ENCODE peak calls at places on chromosome 9, in five cellular contexts. One of them, this sample, is unnamed.

GRCh38 chr9:95333426-95333825 is 15.9 kb upstream of the FANCC start:
- DNase-seq in SW 1271: no peak
- DNase-seq in left colon: no peak
- DNase-seq in amniotic stem cell: no peak
- DNase-seq in GM20000: no peak
- DNase-seq in this sample: no peak

GRCh38 chr9:113577525-113578261 is 114.2 kb downstream of the RGS3 start:
- DNase-seq in GM20000: no peak
- DNase-seq in amniotic stem cell: peak
- DNase-seq in SW 1271: peak
- DNase-seq in left colon: no peak
- DNase-seq in this sample: no peak

GRCh38 chr9:126643945-126644527 is 30.3 kb downstream of the LMX1B start:
- DNase-seq in left colon: no peak
- DNase-seq in amniotic stem cell: no peak
- DNase-seq in SW 1271: no peak
- DNase-seq in GM20000: no peak
- DNase-seq in this sample: no peak

GRCh38 chr9:109098221-109098959 is 21.4 kb downstream of the TMEM245 start:
- DNase-seq in left colon: no peak
- DNase-seq in SW 1271: peak
- DNase-seq in GM20000: no peak
- DNase-seq in amniotic stem cell: no peak
- DNase-seq in this sample: no peak

GRCh38 chr9:78097541-78097940 is 65.9 kb upstream of the GNAQ start:
- DNase-seq in SW 1271: no peak
- DNase-seq in left colon: no peak
- DNase-seq in amniotic stem cell: no peak
- DNase-seq in GM20000: no peak
- DNase-seq in this sample: no peak

GRCh38 chr9:97562542-97562941 is 61.1 kb downstream of the TMOD1 start:
- DNase-seq in amniotic stem cell: no peak
- DNase-seq in SW 1271: no peak
- DNase-seq in left colon: no peak
- DNase-seq in GM20000: no peak
- DNase-seq in this sample: no peak

GRCh38 chr9:84146893-84147705 is 166.5 kb downstream of the RMI1 start:
- DNase-seq in amniotic stem cell: no peak
- DNase-seq in SW 1271: no peak
- DNase-seq in left colon: no peak
- DNase-seq in GM20000: no peak
- DNase-seq in this sample: peak

GRCh38 chr9:75930766-75931311 is 40.4 kb downstream of the PCSK5 start:
- DNase-seq in SW 1271: no peak
- DNase-seq in GM20000: no peak
- DNase-seq in left colon: no peak
- DNase-seq in amniotic stem cell: no peak
- DNase-seq in this sample: no peak

GRCh38 chr9:125906144-125906543 is 159.0 kb downstream of the PBX3 start:
- DNase-seq in GM20000: no peak
- DNase-seq in left colon: no peak
- DNase-seq in amniotic stem cell: peak
- DNase-seq in SW 1271: no peak
- DNase-seq in this sample: no peak

GRCh38 chr9:112310826-112311225 is 22.6 kb downstream of the PTBP3 start:
- DNase-seq in amniotic stem cell: no peak
- DNase-seq in GM20000: no peak
- DNase-seq in left colon: no peak
- DNase-seq in SW 1271: no peak
- DNase-seq in this sample: no peak

GRCh38 chr9:19517202-19517942 is 108.6 kb downstream of the ACER2 start:
- DNase-seq in left colon: no peak
- DNase-seq in SW 1271: no peak
- DNase-seq in GM20000: peak
- DNase-seq in amniotic stem cell: no peak
- DNase-seq in this sample: no peak

GRCh38 chr9:8852301-8852864 is 1052.8 kb upstream of the DMAC1 start:
- DNase-seq in GM20000: no peak
- DNase-seq in amniotic stem cell: no peak
- DNase-seq in SW 1271: no peak
- DNase-seq in left colon: no peak
- DNase-seq in this sample: no peak

GRCh38 chr9:113593682-113594281 is 130.3 kb downstream of the RGS3 start:
- DNase-seq in GM20000: peak
- DNase-seq in SW 1271: peak
- DNase-seq in left colon: peak
- DNase-seq in amniotic stem cell: peak
- DNase-seq in this sample: peak

GRCh38 chr9:90290716-90291485 is 351.7 kb downstream of the DIRAS2 start:
- DNase-seq in left colon: no peak
- DNase-seq in GM20000: no peak
- DNase-seq in SW 1271: no peak
- DNase-seq in amniotic stem cell: no peak
- DNase-seq in this sample: no peak

GRCh38 chr9:111914749-111915424 is 18.3 kb downstream of the UGCG start:
- DNase-seq in left colon: no peak
- DNase-seq in amniotic stem cell: no peak
- DNase-seq in GM20000: no peak
- DNase-seq in SW 1271: peak
- DNase-seq in this sample: no peak

GRCh38 chr9:78989031-78989658 is 582.6 kb upstream of the TLE4 start:
- DNase-seq in amniotic stem cell: no peak
- DNase-seq in left colon: no peak
- DNase-seq in SW 1271: no peak
- DNase-seq in GM20000: no peak
- DNase-seq in this sample: no peak

GRCh38 chr9:126440938-126441337 is 114.3 kb downstream of the MVB12B start:
- DNase-seq in GM20000: no peak
- DNase-seq in SW 1271: no peak
- DNase-seq in amniotic stem cell: no peak
- DNase-seq in left colon: no peak
- DNase-seq in this sample: no peak

GRCh38 chr9:83557317-83557716 is 19.1 kb upstream of the FRMD3 start:
- DNase-seq in SW 1271: no peak
- DNase-seq in GM20000: no peak
- DNase-seq in left colon: no peak
- DNase-seq in amniotic stem cell: no peak
- DNase-seq in this sample: no peak

GRCh38 chr9:110615526-110615925 is 36.0 kb upstream of the SVEP1 start:
- DNase-seq in left colon: no peak
- DNase-seq in SW 1271: no peak
- DNase-seq in GM20000: no peak
- DNase-seq in amniotic stem cell: no peak
- DNase-seq in this sample: no peak

GRCh38 chr9:75601280-75601679 is 289.2 kb upstream of the PCSK5 start:
- DNase-seq in left colon: no peak
- DNase-seq in GM20000: no peak
- DNase-seq in SW 1271: no peak
- DNase-seq in amniotic stem cell: no peak
- DNase-seq in this sample: peak

GRCh38 chr9:85212209-85212608 is 529.5 kb downstream of the AGTPBP1 start:
- DNase-seq in GM20000: no peak
- DNase-seq in left colon: no peak
- DNase-seq in amniotic stem cell: no peak
- DNase-seq in SW 1271: no peak
- DNase-seq in this sample: no peak

GRCh38 chr9:129473523-129474244 is 147.2 kb downstream of the C9orf50 start:
- DNase-seq in amniotic stem cell: no peak
- DNase-seq in GM20000: no peak
- DNase-seq in left colon: no peak
- DNase-seq in SW 1271: no peak
- DNase-seq in this sample: peak

GRCh38 chr9:76828462-76828861 is 64.2 kb downstream of the PCA3 start:
- DNase-seq in amniotic stem cell: no peak
- DNase-seq in SW 1271: no peak
- DNase-seq in GM20000: no peak
- DNase-seq in left colon: no peak
- DNase-seq in this sample: no peak

GRCh38 chr9:3534614-3535404 is 9.0 kb upstream of the RFX3 start:
- DNase-seq in GM20000: no peak
- DNase-seq in left colon: no peak
- DNase-seq in SW 1271: no peak
- DNase-seq in amniotic stem cell: no peak
- DNase-seq in this sample: no peak

GRCh38 chr9:109143881-109144562 is 23.0 kb downstream of the FRRS1L start:
- DNase-seq in GM20000: peak
- DNase-seq in left colon: no peak
- DNase-seq in SW 1271: peak
- DNase-seq in amniotic stem cell: no peak
- DNase-seq in this sample: no peak

GRCh38 chr9:573551-574410 is 267.7 kb upstream of the DMRT1 start:
- DNase-seq in left colon: no peak
- DNase-seq in amniotic stem cell: no peak
- DNase-seq in SW 1271: no peak
- DNase-seq in GM20000: no peak
- DNase-seq in this sample: no peak